ENCODE peak calls at places on chromosome 1, in eight cellular contexts. K is kidney epithelial cell, A is OCI-LY7, H is fibroblast of lung, G is A673, X is foreskin fibroblast, Z is choroid plexus epithelial cell, I is A549. W is an unnamed sample.

GRCh38 chr1:40438391-40439015 is 11.8 kb upstream of the ZFP69B start:
- DNase-seq in G (peak), Z (peak), I (peak), A (peak), K (no peak), H (peak), X (peak), W (no peak)

GRCh38 chr1:40303051-40303771 is 13.9 kb downstream of the COL9A2 start:
- DNase-seq in X (no peak), Z (no peak), I (no peak), G (no peak), A (no peak), H (no peak), K (no peak), W (no peak)

GRCh38 chr1:174746024-174746808 is 253.5 kb upstream of the CACYBP start:
- DNase-seq in I (no peak), A (no peak), G (peak), K (no peak), H (no peak), X (no peak), Z (no peak), W (no peak)

GRCh38 chr1:46830665-46831322 is 31.9 kb downstream of the CYP4B1 start:
- DNase-seq in X (no peak), Z (no peak), K (no peak), G (no peak), A (no peak), H (no peak), I (no peak), W (no peak)

GRCh38 chr1:222582099-222582774 is 7.5 kb downstream of the TAF1A start:
- DNase-seq in Z (peak), H (no peak), K (peak), X (peak), I (no peak), A (no peak), G (peak), W (no peak)

GRCh38 chr1:195335541-195335940 is 1272.7 kb downstream of the KCNT2 start:
- DNase-seq in I (no peak), Z (no peak), K (no peak), G (no peak), H (no peak), X (peak), A (no peak), W (no peak)

GRCh38 chr1:111894497-111894896 is 95.0 kb downstream of the KCND3 start:
- DNase-seq in G (no peak), H (no peak), Z (no peak), K (no peak), I (no peak), A (no peak), X (no peak), W (no peak)

GRCh38 chr1:5611431-5611830 is 380.8 kb downstream of the NPHP4 start:
- DNase-seq in G (no peak), X (no peak), I (no peak), K (no peak), H (no peak), Z (no peak), A (no peak), W (no peak)

GRCh38 chr1:169309178-169310166 is 58.1 kb downstream of the NME7 start:
- DNase-seq in X (no peak), K (no peak), H (no peak), Z (no peak), A (no peak), G (peak), I (no peak), W (no peak)

GRCh38 chr1:148318123-148318899 is 164.8 kb downstream of the PPIAL4G start:
- DNase-seq in X (peak), G (no peak), K (no peak), H (no peak), A (no peak), I (no peak), Z (peak), W (no peak)

GRCh38 chr1:118989878-118990378 is 1.8 kb upstream of the TBX15 start:
- DNase-seq in X (peak), Z (peak), I (no peak), H (no peak), G (no peak), A (no peak), K (no peak), W (no peak)

GRCh38 chr1:175307160-175307559 is 114.6 kb upstream of the KIAA0040 start:
- DNase-seq in A (peak), I (no peak), G (no peak), Z (no peak), H (no peak), K (no peak), X (no peak), W (no peak)

DNA sequence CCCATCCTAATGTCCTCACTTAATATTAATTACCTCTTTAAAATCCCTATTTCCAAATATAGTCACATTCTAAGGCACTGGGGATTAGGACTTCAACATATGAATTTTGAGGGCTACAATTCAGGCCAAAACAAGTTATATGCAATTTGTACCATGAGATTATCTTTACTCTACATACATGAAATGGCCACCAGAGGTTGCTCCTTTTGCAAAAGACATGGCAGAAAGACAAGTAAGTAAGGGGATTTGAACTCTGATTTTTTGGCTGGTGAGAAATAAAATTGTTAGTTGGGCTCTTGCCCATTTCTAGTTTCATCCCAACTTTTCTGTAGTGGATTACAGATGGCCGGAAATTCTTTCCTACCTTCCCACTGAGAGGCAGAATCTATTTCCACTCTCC is 4.8 kb upstream of the ALG6 start:
- DNase-seq in K (no peak), Z (peak), A (peak), G (peak), H (peak), X (no peak), I (no peak), W (no peak)
- TF ChIP-seq CTCF in K (no peak), Z (peak), A (peak), G (no peak), H (no peak), X (peak), I (no peak), W (no peak)

GRCh38 chr1:81974883-81975555 is 174.3 kb downstream of the ADGRL2 start:
- DNase-seq in A (no peak), Z (no peak), K (no peak), H (no peak), X (no peak), G (no peak), I (no peak), W (no peak)

GRCh38 chr1:81982523-81982922 is 181.8 kb downstream of the ADGRL2 start:
- DNase-seq in Z (no peak), G (no peak), H (no peak), I (no peak), K (no peak), A (no peak), X (no peak), W (no peak)

GRCh38 chr1:81976539-81976938 is 175.8 kb downstream of the ADGRL2 start:
- DNase-seq in A (no peak), Z (no peak), K (no peak), H (no peak), I (no peak), G (peak), X (no peak), W (no peak)

GRCh38 chr1:81974222-81974841 is 173.6 kb downstream of the ADGRL2 start:
- DNase-seq in H (no peak), X (no peak), K (peak), G (no peak), I (no peak), Z (no peak), A (no peak), W (no peak)

GRCh38 chr1:81978945-81979344 is 178.2 kb downstream of the ADGRL2 start:
- DNase-seq in K (no peak), X (no peak), H (no peak), A (no peak), Z (peak), I (no peak), G (no peak), W (no peak)
- H3K4me3 ChIP-seq in K (no peak), X (no peak), H (no peak), A (no peak), Z (no peak), I (no peak), G (no peak), W (no peak)

GRCh38 chr1:85911742-85912141 is 203.5 kb upstream of the ZNHIT6 start:
- DNase-seq in G (peak), Z (peak), K (no peak), H (peak), X (peak), I (peak), A (no peak), W (no peak)
- TF ChIP-seq CTCF in G (peak), Z (peak), K (peak), H (peak), X (peak), I (peak), A (peak), W (peak)

GRCh38 chr1:65497276-65497830 is 76.9 kb downstream of the LEPR start:
- DNase-seq in K (no peak), G (no peak), I (no peak), X (no peak), Z (no peak), H (no peak), A (no peak), W (no peak)
- H3K4me3 ChIP-seq in K (no peak), G (no peak), I (no peak), X (no peak), Z (no peak), H (no peak), A (no peak), W (no peak)

GRCh38 chr1:52970149-52970548 is 43.1 kb downstream of the SCP2 start:
- DNase-seq in I (peak), Z (peak), X (peak), K (peak), A (peak), H (peak), G (peak), W (no peak)
- TF ChIP-seq CTCF in I (no peak), Z (peak), X (no peak), K (peak), A (peak), H (no peak), G (peak), W (peak)

DNA sequence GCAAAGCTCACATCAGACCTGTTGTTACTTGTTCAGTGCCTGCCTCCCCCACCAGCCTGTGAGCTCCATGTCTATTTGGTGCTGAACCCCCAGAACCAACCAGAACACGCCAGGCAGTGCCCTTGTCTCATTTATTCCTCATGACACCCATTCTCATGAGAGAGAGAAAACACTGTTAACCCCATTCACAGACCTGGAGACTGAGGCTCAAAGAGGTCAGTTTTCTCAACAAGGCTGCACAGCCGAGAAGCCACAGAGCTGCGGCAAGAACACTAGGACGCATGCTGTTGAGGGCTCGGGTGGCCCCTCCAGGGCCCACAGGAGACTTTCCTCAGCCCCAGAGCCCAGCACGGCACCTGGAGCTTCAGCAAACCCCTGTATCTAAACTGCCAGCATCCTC is 13.1 kb downstream of the KCNN3 start:
- DNase-seq in K (no peak), A (no peak), I (no peak), Z (no peak), H (no peak), G (no peak), X (no peak), W (no peak)
- H3K4me3 ChIP-seq in K (no peak), A (peak), I (no peak), Z (no peak), H (no peak), G (no peak), X (no peak), W (no peak)